ENCODE peak calls at places on chromosomes 7 and 10, in ten cellular contexts. X is RWPE1; Y is OCI-LY7; I is stimulated activated CD4-positive, alpha-beta T cell treated with anti-CD3 and anti-CD28 coated beads, Interleukin-12 subunit alpha, Interleukin-12 subunit beta, amount 100 ng/mL, for 48 hours; Z is stimulated activated naive B cell treated with anti-CD40 and anti-IgM and Interleukin-4, amounts not matched to agents 10 μg/mL and 1 μg/mL and 100 μg/mL, for 72 hours; J is omental fat pad; L is activated T-cell treated with anti-CD3 and anti-CD28 coated beads, Interleukin-2, amount 50 U/mL, for 72 hours; Q is foreskin fibroblast; C is GF-D8; P is hepatocyte. V is an unnamed sample.

GRCh38 chr7:99489235-99489634 is 10.8 kb downstream of the ZNF394 start:
- DNase-seq in X (no peak), Y (no peak), I (no peak), Z (no peak), J (no peak), L (no peak), Q (no peak), C (no peak), P (no peak), V (no peak)

GRCh38 chr7:101163281-101164070 is 1.9 kb downstream of the VGF start:
- DNase-seq in X (peak), Y (no peak), I (no peak), Z (no peak), J (no peak), L (no peak), Q (peak), C (no peak), P (no peak), V (no peak)

GRCh38 chr7:81845628-81846259 is 75.9 kb upstream of the HGF start:
- DNase-seq in X (no peak), Y (peak), I (no peak), Z (no peak), J (no peak), L (no peak), Q (peak), C (no peak), P (peak), V (no peak)

GRCh38 chr7:44762300-44762699 is 13.7 kb downstream of the ZMIZ2 start:
- DNase-seq in X (no peak), Y (no peak), I (no peak), Z (no peak), J (no peak), L (no peak), Q (no peak), C (no peak), P (no peak), V (no peak)

GRCh38 chr7:101911800-101912705 is 94.6 kb downstream of the CUX1 start:
- DNase-seq in X (no peak), Y (no peak), I (no peak), Z (no peak), J (no peak), L (no peak), Q (peak), C (no peak), P (peak), V (no peak)

GRCh38 chr7:52992479-52993195 is 42.8 kb upstream of the POM121L12 start:
- DNase-seq in X (no peak), Y (no peak), I (no peak), Z (no peak), J (no peak), L (no peak), Q (no peak), C (no peak), P (no peak), V (no peak)

GRCh38 chr7:150649084-150649385 is 16.9 kb upstream of the GIMAP6 start:
- DNase-seq in X (no peak), Y (no peak), I (no peak), Z (no peak), J (no peak), L (no peak), Q (no peak), C (no peak), P (no peak), V (no peak)

GRCh38 chr7:135210818-135211178 is 528 bp downstream of the WDR91 start:
- DNase-seq in X (no peak), Y (no peak), I (no peak), Z (no peak), J (no peak), L (no peak), Q (no peak), C (no peak), P (no peak), V (no peak)

GRCh38 chr10:59879363-59879935 is 26.9 kb downstream of the CCDC6 start:
- DNase-seq in X (no peak), Y (no peak), I (no peak), Z (no peak), J (no peak), L (peak), Q (no peak), C (no peak), P (no peak), V (no peak)

GRCh38 chr7:572668-573495 is 53.2 kb upstream of the PDGFA start:
- DNase-seq in X (no peak), Y (no peak), I (no peak), Z (no peak), J (no peak), L (no peak), Q (no peak), C (no peak), P (no peak), V (no peak)

GRCh38 chr7:40903872-40904271 is 769.1 kb downstream of the SUGCT start:
- DNase-seq in X (no peak), Y (no peak), I (no peak), Z (no peak), J (no peak), L (no peak), Q (no peak), C (no peak), P (no peak), V (no peak)

GRCh38 chr7:101308245-101309085 is 13.1 kb downstream of the IFT22 start:
- DNase-seq in X (peak), Y (no peak), I (peak), Z (peak), J (peak), L (peak), Q (peak), C (no peak), P (peak), V (no peak)

GRCh38 chr7:105003275-105003674 is 10.7 kb upstream of the KMT2E start:
- DNase-seq in X (no peak), Y (no peak), I (no peak), Z (no peak), J (peak), L (peak), Q (peak), C (no peak), P (peak), V (no peak)

GRCh38 chr7:135678612-135679575 is 16.6 kb downstream of the STMP1 start:
- DNase-seq in X (peak), Y (no peak), I (no peak), Z (no peak), J (no peak), L (no peak), Q (peak), C (no peak), P (no peak), V (no peak)

GRCh38 chr10:112801748-112802147 is 148.3 kb upstream of the TCF7L2 start:
- DNase-seq in X (no peak), Y (no peak), I (no peak), Z (no peak), J (no peak), L (no peak), Q (no peak), C (no peak), P (no peak), V (no peak)

GRCh38 chr10:49115796-49116508 is 630 bp upstream of the VSTM4 start:
- DNase-seq in X (no peak), Y (no peak), I (no peak), Z (no peak), J (no peak), L (peak), Q (no peak), C (no peak), P (no peak), V (peak)

GRCh38 chr7:114691605-114692004 is 230.3 kb upstream of the MDFIC start:
- DNase-seq in X (no peak), Y (no peak), I (no peak), Z (no peak), J (no peak), L (no peak), Q (no peak), C (no peak), P (no peak), V (no peak)

GRCh38 chr10:90968448-90969086 is 47.7 kb upstream of the ANKRD1 start:
- DNase-seq in X (peak), Y (no peak), I (no peak), Z (no peak), J (no peak), L (no peak), Q (peak), C (no peak), P (no peak), V (no peak)

GRCh38 chr10:66678521-66678920 is 247.3 kb upstream of the LRRTM3 start:
- DNase-seq in X (no peak), Y (no peak), I (no peak), Z (no peak), J (no peak), L (no peak), Q (peak), C (no peak), P (no peak), V (no peak)

GRCh38 chr10:12927896-12928295 is 73.6 kb downstream of the CCDC3 start:
- DNase-seq in X (peak), Y (no peak), I (no peak), Z (no peak), J (no peak), L (no peak), Q (no peak), C (no peak), P (no peak), V (no peak)

GRCh38 chr10:107806006-107806405 is 641.5 kb upstream of the SORCS1 start:
- DNase-seq in X (no peak), Y (no peak), I (no peak), Z (no peak), J (no peak), L (no peak), Q (no peak), C (no peak), P (no peak), V (no peak)

GRCh38 chr7:45077579-45077978 is 11.2 kb downstream of the NACAD start:
- DNase-seq in X (no peak), Y (no peak), I (no peak), Z (no peak), J (no peak), L (no peak), Q (no peak), C (no peak), P (no peak), V (no peak)

GRCh38 chr7:45501788-45502187 is 72.4 kb upstream of the ADCY1 start:
- DNase-seq in X (no peak), Y (no peak), I (no peak), Z (no peak), J (no peak), L (no peak), Q (no peak), C (no peak), P (no peak), V (no peak)

GRCh38 chr10:34584164-34584563 is 230.9 kb downstream of the PARD3 start:
- DNase-seq in X (peak), Y (no peak), I (no peak), Z (no peak), J (no peak), L (no peak), Q (peak), C (no peak), P (peak), V (no peak)

GRCh38 chr7:128410092-128410665 is 397 bp upstream of the IMPDH1 start:
- DNase-seq in X (peak), Y (peak), I (peak), Z (no peak), J (peak), L (peak), Q (peak), C (peak), P (peak), V (peak)

GRCh38 chr10:108597657-108598319 is 1325.5 kb downstream of the XPNPEP1 start:
- DNase-seq in X (no peak), Y (no peak), I (no peak), Z (no peak), J (no peak), L (no peak), Q (no peak), C (no peak), P (no peak), V (no peak)

GRCh38 chr7:121339082-121339481 is 10.3 kb downstream of the WNT16 start:
- DNase-seq in X (no peak), Y (no peak), I (no peak), Z (no peak), J (no peak), L (no peak), Q (no peak), C (peak), P (no peak), V (no peak)

GRCh38 chr7:3087243-3087642 is 43.6 kb upstream of the CARD11 start:
- DNase-seq in X (no peak), Y (no peak), I (no peak), Z (no peak), J (no peak), L (no peak), Q (no peak), C (no peak), P (peak), V (no peak)

V was measured in Jurkat, Clone E6-1.